ENCODE peak calls at places on chromosomes 13 and 19, in ten cellular contexts. E, P, Z, A, M, V, X, L, G and Q are unnamed samples.

GRCh38 chr13:42038661-42039456 is 9.6 kb upstream of the DGKH start:
- ATAC-seq in E (no peak), P (no peak), Z (no peak), A (no peak), M (no peak), V (no peak), X (no peak), L (no peak), G (no peak), Q (no peak)

GRCh38 chr13:50167967-50168366 is 152.7 kb downstream of the KCNRG start:
- ATAC-seq in E (no peak), P (no peak), Z (no peak), A (no peak), M (no peak), V (no peak), X (no peak), L (no peak), G (no peak), Q (no peak)

GRCh38 chr19:45424191-45425058 is 708 bp upstream of the ERCC1 start:
- ATAC-seq in E (peak; percentile 66), P (peak; percentile 81), Z (peak; percentile 71), A (peak; percentile 80), M (peak; percentile 49), V (peak; percentile 54), X (peak; percentile 73), L (peak; percentile 68), G (peak; percentile 48), Q (peak; percentile 48)

GRCh38 chr19:39156230-39156890 is 30.8 kb downstream of the PAK4 start:
- ATAC-seq in E (no peak), P (peak; percentile 39), Z (no peak), A (no peak), M (no peak), V (peak; percentile 79), X (peak; percentile 42), L (no peak), G (no peak), Q (peak; percentile 36)

GRCh38 chr13:51478418-51479198 is 25.8 kb upstream of the INTS6 start:
- ATAC-seq in E (no peak), P (no peak), Z (peak; percentile 88), A (no peak), M (peak; percentile 41), V (no peak), X (no peak), L (no peak), G (no peak), Q (no peak)

GRCh38 chr13:75895168-75895567 is 259.0 kb downstream of the LMO7 start:
- ATAC-seq in E (no peak), P (no peak), Z (no peak), A (no peak), M (no peak), V (no peak), X (no peak), L (no peak), G (no peak), Q (no peak)

GRCh38 chr19:11361037-11361770 is 6.0 kb downstream of the PLPPR2 start:
- ATAC-seq in E (peak; percentile 89), P (no peak), Z (no peak), A (peak; percentile 66), M (peak; percentile 76), V (peak; percentile 48), X (peak; percentile 97), L (no peak), G (peak; percentile 19), Q (no peak)

GRCh38 chr19:3369337-3370213 is 3.2 kb downstream of the NFIC start:
- ATAC-seq in E (no peak), P (peak; percentile 42), Z (no peak), A (peak; percentile 21), M (peak; percentile 10), V (peak; percentile 31), X (peak; percentile 1), L (peak; percentile 5), G (peak; percentile 61), Q (peak; percentile 27)

GRCh38 chr13:51643114-51643881 is 59.0 kb downstream of the WDFY2 start:
- ATAC-seq in E (peak; percentile 61), P (peak; percentile 59), Z (peak; percentile 24), A (peak; percentile 91), M (no peak), V (peak; percentile 74), X (no peak), L (no peak), G (peak; percentile 30), Q (peak; percentile 25)

GRCh38 chr13:97798171-97798821 is 155.2 kb upstream of the IPO5 start:
- ATAC-seq in E (no peak), P (no peak), Z (no peak), A (no peak), M (no peak), V (no peak), X (no peak), L (no peak), G (no peak), Q (no peak)

GRCh38 chr13:100673376-100673830 is 1.2 kb downstream of the TMTC4 start:
- ATAC-seq in E (no peak), P (no peak), Z (peak; percentile 17), A (no peak), M (no peak), V (no peak), X (no peak), L (no peak), G (no peak), Q (no peak)

GRCh38 chr19:1678073-1678472 is 25.7 kb upstream of the TCF3 start:
- ATAC-seq in E (no peak), P (no peak), Z (no peak), A (no peak), M (no peak), V (no peak), X (no peak), L (no peak), G (no peak), Q (no peak)

GRCh38 chr13:100423375-100423774 is 165.2 kb downstream of the GGACT start:
- ATAC-seq in E (no peak), P (peak; percentile 28), Z (no peak), A (no peak), M (no peak), V (peak; percentile 44), X (no peak), L (no peak), G (no peak), Q (no peak)

DNA sequence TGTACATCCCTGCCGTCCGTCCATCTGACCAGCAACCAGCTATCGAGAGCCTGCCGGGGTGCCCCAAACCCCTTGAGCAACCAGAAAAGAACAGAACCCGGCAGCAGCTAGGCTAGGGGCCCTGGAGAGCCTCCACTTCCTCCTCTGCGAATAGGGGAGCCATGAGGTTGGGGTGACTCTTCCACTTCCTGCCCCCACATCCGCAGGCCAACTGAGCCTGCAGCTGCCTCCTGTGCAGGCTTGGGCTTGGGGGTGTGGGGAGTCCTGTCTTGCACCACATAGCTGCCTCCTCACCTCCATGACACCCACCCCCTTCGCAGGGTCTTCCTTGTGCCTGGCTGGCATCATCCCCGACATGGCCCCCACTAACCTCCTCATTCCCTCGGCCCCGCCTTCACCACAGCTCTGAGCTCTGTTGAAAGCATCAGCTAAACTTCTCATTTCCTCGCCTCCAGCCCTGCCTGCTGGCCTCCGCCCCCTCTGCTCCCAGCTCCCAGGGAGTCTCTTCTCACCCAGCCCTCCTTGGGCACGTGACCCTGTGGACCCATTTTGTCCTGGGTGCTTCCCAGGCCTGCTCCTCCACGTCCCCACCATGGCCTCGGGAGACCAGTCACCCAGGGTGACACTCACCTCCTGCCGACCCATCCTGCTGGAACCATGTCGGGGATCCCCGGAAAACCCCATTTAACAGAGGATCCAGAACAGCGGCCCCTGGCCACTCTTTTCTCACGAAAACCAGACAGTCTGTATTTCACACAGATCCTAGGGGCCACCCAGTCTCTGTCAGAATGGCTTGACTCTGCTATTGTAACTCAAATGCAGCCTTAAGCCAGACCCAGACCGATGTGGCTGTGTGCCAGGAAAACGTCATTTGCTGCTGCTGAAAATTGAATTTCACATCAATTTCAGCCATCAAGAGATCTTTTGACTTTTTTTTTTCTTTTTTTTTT is 50.4 kb downstream of the MYO9B start:
- ATAC-seq in E (no peak), P (peak; percentile 82), Z (no peak), A (no peak), M (peak; percentile 28), V (peak; percentile 65), X (no peak), L (peak; percentile 56), G (peak; percentile 87), Q (peak; percentile 79)
- TF ChIP-seq POLR2A in E (no peak), P (no peak), Z (no peak), A (no peak), M (no peak), V (no peak), X (no peak), L (no peak), G (no peak), Q (no peak)

GRCh38 chr19:46591254-46591653 is 9.9 kb upstream of the CALM3 start:
- ATAC-seq in E (no peak), P (no peak), Z (no peak), A (no peak), M (no peak), V (no peak), X (no peak), L (no peak), G (no peak), Q (no peak)
- TF ChIP-seq POLR2A in E (no peak), P (no peak), Z (no peak), A (no peak), M (no peak), V (no peak), X (no peak), L (no peak), G (no peak), Q (no peak)

GRCh38 chr19:49339364-49340068 is 4.3 kb downstream of the CD37 start:
- ATAC-seq in E (peak; percentile 39), P (peak; percentile 94), Z (no peak), A (peak; percentile 8), M (peak; percentile 87), V (peak; percentile 30), X (peak; percentile 53), L (peak; percentile 93), G (peak; percentile 96), Q (peak; percentile 95)
- TF ChIP-seq POLR2A in E (no peak), P (no peak), Z (no peak), A (no peak), M (peak; percentile 59), V (no peak), X (no peak), L (peak; percentile 6), G (peak; percentile 34), Q (peak; percentile 64)

GRCh38 chr19:51593138-51593890 is 22.2 kb downstream of the ZNF175 start:
- ATAC-seq in E (no peak), P (no peak), Z (no peak), A (no peak), M (no peak), V (no peak), X (no peak), L (no peak), G (no peak), Q (no peak)

GRCh38 chr19:51595776-51596175 is 24.7 kb downstream of the ZNF175 start:
- ATAC-seq in E (no peak), P (no peak), Z (no peak), A (no peak), M (no peak), V (no peak), X (no peak), L (no peak), G (no peak), Q (no peak)

GRCh38 chr19:51595190-51595589 is 24.1 kb downstream of the ZNF175 start:
- ATAC-seq in E (no peak), P (no peak), Z (no peak), A (no peak), M (no peak), V (no peak), X (no peak), L (no peak), G (no peak), Q (no peak)

GRCh38 chr19:51594774-51595109 is 23.7 kb downstream of the ZNF175 start:
- ATAC-seq in E (no peak), P (peak; percentile 22), Z (peak; percentile 17), A (peak; percentile 69), M (peak; percentile 4), V (peak; percentile 7), X (peak; percentile 49), L (peak; percentile 22), G (no peak), Q (no peak)

GRCh38 chr19:51593969-51594773 is 23.1 kb downstream of the ZNF175 start:
- ATAC-seq in E (peak; percentile 100), P (peak; percentile 99), Z (peak; percentile 98), A (peak; percentile 100), M (peak; percentile 100), V (peak; percentile 100), X (peak; percentile 100), L (peak; percentile 100), G (peak; percentile 100), Q (peak; percentile 100)
- TF ChIP-seq POLR2A in E (peak; percentile 19), P (no peak), Z (no peak), A (peak; percentile 26), M (no peak), V (no peak), X (no peak), L (no peak), G (peak; percentile 52), Q (no peak)